ENCODE peak calls at places on chromosomes 4 and X, in six cellular contexts. Q, D, B, Y, T and H are unnamed samples.

GRCh38 chrX:42028113-42028512 is 104.8 kb upstream of the CASK start:
- DNase-seq in B (no peak), T (no peak), D (no peak), Y (no peak), Q (no peak), H (no peak)

GRCh38 chrX:135345328-135345645 is 36.0 kb downstream of the ETDC start:
- DNase-seq in D (no peak), Y (no peak), Q (no peak), T (no peak), B (peak), H (no peak)

GRCh38 chr4:7343950-7344349 is 90.8 kb downstream of the PSAPL1 start:
- DNase-seq in T (no peak), B (no peak), Y (no peak), D (no peak), Q (no peak), H (no peak)

GRCh38 chr4:120088507-120088906 is 21.9 kb upstream of the MAD2L1 start:
- DNase-seq in Y (no peak), B (no peak), D (no peak), T (no peak), Q (no peak), H (no peak)

GRCh38 chr4:144705861-144706590 is 60.1 kb downstream of the HHIP start:
- DNase-seq in B (no peak), D (no peak), Q (no peak), T (no peak), Y (no peak), H (no peak)

GRCh38 chr4:147037089-147037488 is 91.4 kb upstream of the TTC29 start:
- DNase-seq in T (no peak), Y (no peak), B (no peak), Q (no peak), D (no peak), H (no peak)

GRCh38 chr4:186096681-186097080 is 7.8 kb upstream of the FAM149A start:
- DNase-seq in T (no peak), Y (no peak), D (no peak), B (no peak), Q (no peak), H (no peak)

GRCh38 chrX:43573441-43574015 is 82.6 kb upstream of the MAOA start:
- DNase-seq in B (no peak), T (no peak), D (no peak), Y (no peak), Q (no peak), H (no peak)

GRCh38 chr4:41057456-41057855 is 156.9 kb downstream of the APBB2 start:
- DNase-seq in D (no peak), B (no peak), T (no peak), Y (no peak), Q (no peak), H (no peak)

GRCh38 chr4:3613980-3614730 is 81.9 kb upstream of the LRPAP1 start:
- DNase-seq in Q (no peak), Y (no peak), D (no peak), B (no peak), T (peak), H (no peak)

GRCh38 chr4:107863850-107864371 is 39.2 kb downstream of the SGMS2 start:
- DNase-seq in B (no peak), Q (no peak), D (no peak), T (peak), Y (no peak), H (no peak)

GRCh38 chr4:149161247-149161646 is 654.4 kb downstream of the IQCM start:
- DNase-seq in Y (no peak), B (no peak), D (no peak), Q (no peak), T (no peak), H (no peak)

GRCh38 chrX:154696328-154697045 is 43.1 kb upstream of the CTAG2 start:
- DNase-seq in Y (no peak), Q (no peak), T (no peak), D (no peak), B (no peak), H (no peak)

GRCh38 chr4:127852661-127853060 is 28.0 kb upstream of the PLK4 start:
- DNase-seq in T (no peak), B (no peak), D (no peak), Y (no peak), Q (no peak), H (no peak)

GRCh38 chrX:97637289-97637688 is 753.6 kb downstream of the RPA4 start:
- DNase-seq in T (no peak), Q (no peak), B (no peak), D (no peak), Y (no peak), H (no peak)